ENCODE peak calls at places on chromosomes 1 and 21, in eight cellular contexts. One of them, this sample, is unnamed.

GRCh38 chr1:100657876-100658715 is 61.4 kb upstream of the VCAM1 start:
- DNase-seq in IMR-90: peak; percentile 49
- DNase-seq in RPMI8226: no peak
- DNase-seq in DMS 273 treated with DMSO at 0.1 percent for 48 hours: no peak
- DNase-seq in activated CD8-positive, alpha-beta memory T cell treated with anti-CD3 and anti-CD28 coated beads for 1 hour: no peak
- DNase-seq in M059J: no peak
- DNase-seq in stimulated activated CD8-positive, alpha-beta memory T cell treated with anti-CD3 and anti-CD28 coated beads, Interleukin-15, amount 100 ng/mL, for 24 hours: no peak
- DNase-seq in GM12865: no peak
- DNase-seq in this sample: no peak

GRCh38 chr1:30336550-30337426 is 386.6 kb downstream of the MATN1 start:
- DNase-seq in IMR-90: no peak
- DNase-seq in RPMI8226: no peak
- DNase-seq in DMS 273 treated with DMSO at 0.1 percent for 48 hours: no peak
- DNase-seq in activated CD8-positive, alpha-beta memory T cell treated with anti-CD3 and anti-CD28 coated beads for 1 hour: no peak
- DNase-seq in M059J: no peak
- DNase-seq in stimulated activated CD8-positive, alpha-beta memory T cell treated with anti-CD3 and anti-CD28 coated beads, Interleukin-15, amount 100 ng/mL, for 24 hours: no peak
- DNase-seq in GM12865: no peak
- DNase-seq in this sample: no peak

GRCh38 chr1:55353709-55354620 is 138.8 kb upstream of the USP24 start:
- DNase-seq in IMR-90: peak; percentile 33
- DNase-seq in RPMI8226: no peak
- DNase-seq in DMS 273 treated with DMSO at 0.1 percent for 48 hours: no peak
- DNase-seq in activated CD8-positive, alpha-beta memory T cell treated with anti-CD3 and anti-CD28 coated beads for 1 hour: no peak
- DNase-seq in M059J: no peak
- DNase-seq in stimulated activated CD8-positive, alpha-beta memory T cell treated with anti-CD3 and anti-CD28 coated beads, Interleukin-15, amount 100 ng/mL, for 24 hours: no peak
- DNase-seq in GM12865: peak; percentile 70
- DNase-seq in this sample: no peak

GRCh38 chr1:204343247-204343646 is 16.5 kb downstream of the PLEKHA6 start:
- DNase-seq in IMR-90: no peak
- DNase-seq in RPMI8226: no peak
- DNase-seq in DMS 273 treated with DMSO at 0.1 percent for 48 hours: no peak
- DNase-seq in activated CD8-positive, alpha-beta memory T cell treated with anti-CD3 and anti-CD28 coated beads for 1 hour: no peak
- DNase-seq in M059J: no peak
- DNase-seq in stimulated activated CD8-positive, alpha-beta memory T cell treated with anti-CD3 and anti-CD28 coated beads, Interleukin-15, amount 100 ng/mL, for 24 hours: no peak
- DNase-seq in GM12865: no peak
- DNase-seq in this sample: no peak

GRCh38 chr1:218476385-218476784 is 131.2 kb downstream of the TGFB2 start:
- DNase-seq in IMR-90: peak; percentile 88
- DNase-seq in RPMI8226: no peak
- DNase-seq in DMS 273 treated with DMSO at 0.1 percent for 48 hours: no peak
- DNase-seq in activated CD8-positive, alpha-beta memory T cell treated with anti-CD3 and anti-CD28 coated beads for 1 hour: no peak
- DNase-seq in M059J: peak; percentile 91
- DNase-seq in stimulated activated CD8-positive, alpha-beta memory T cell treated with anti-CD3 and anti-CD28 coated beads, Interleukin-15, amount 100 ng/mL, for 24 hours: no peak
- DNase-seq in GM12865: no peak
- DNase-seq in this sample: no peak

GRCh38 chr1:57254006-57254405 is 169.9 kb downstream of the DAB1 start:
- DNase-seq in IMR-90: peak; percentile 32
- DNase-seq in RPMI8226: no peak
- DNase-seq in DMS 273 treated with DMSO at 0.1 percent for 48 hours: no peak
- DNase-seq in activated CD8-positive, alpha-beta memory T cell treated with anti-CD3 and anti-CD28 coated beads for 1 hour: no peak
- DNase-seq in M059J: peak; percentile 24
- DNase-seq in stimulated activated CD8-positive, alpha-beta memory T cell treated with anti-CD3 and anti-CD28 coated beads, Interleukin-15, amount 100 ng/mL, for 24 hours: no peak
- DNase-seq in GM12865: no peak
- DNase-seq in this sample: no peak

GRCh38 chr1:77889240-77889637 is 815 bp downstream of the NEXN start:
- DNase-seq in IMR-90: peak; percentile 81
- DNase-seq in RPMI8226: no peak
- DNase-seq in DMS 273 treated with DMSO at 0.1 percent for 48 hours: no peak
- DNase-seq in activated CD8-positive, alpha-beta memory T cell treated with anti-CD3 and anti-CD28 coated beads for 1 hour: no peak
- DNase-seq in M059J: peak; percentile 67
- DNase-seq in stimulated activated CD8-positive, alpha-beta memory T cell treated with anti-CD3 and anti-CD28 coated beads, Interleukin-15, amount 100 ng/mL, for 24 hours: no peak
- DNase-seq in GM12865: no peak
- DNase-seq in this sample: no peak

GRCh38 chr1:51644533-51645197 is 27.8 kb downstream of the OSBPL9 start:
- DNase-seq in IMR-90: peak; percentile 85
- DNase-seq in RPMI8226: no peak
- DNase-seq in DMS 273 treated with DMSO at 0.1 percent for 48 hours: no peak
- DNase-seq in activated CD8-positive, alpha-beta memory T cell treated with anti-CD3 and anti-CD28 coated beads for 1 hour: no peak
- DNase-seq in M059J: peak; percentile 92
- DNase-seq in stimulated activated CD8-positive, alpha-beta memory T cell treated with anti-CD3 and anti-CD28 coated beads, Interleukin-15, amount 100 ng/mL, for 24 hours: no peak
- DNase-seq in GM12865: no peak
- DNase-seq in this sample: no peak

GRCh38 chr1:110229348-110230001 is 19.4 kb downstream of the KCNC4 start:
- DNase-seq in IMR-90: no peak
- DNase-seq in RPMI8226: no peak
- DNase-seq in DMS 273 treated with DMSO at 0.1 percent for 48 hours: no peak
- DNase-seq in activated CD8-positive, alpha-beta memory T cell treated with anti-CD3 and anti-CD28 coated beads for 1 hour: no peak
- DNase-seq in M059J: peak; percentile 63
- DNase-seq in stimulated activated CD8-positive, alpha-beta memory T cell treated with anti-CD3 and anti-CD28 coated beads, Interleukin-15, amount 100 ng/mL, for 24 hours: no peak
- DNase-seq in GM12865: no peak
- DNase-seq in this sample: no peak

GRCh38 chr1:68586766-68587165 is 89.9 kb upstream of the DEPDC1 start:
- DNase-seq in IMR-90: no peak
- DNase-seq in RPMI8226: no peak
- DNase-seq in DMS 273 treated with DMSO at 0.1 percent for 48 hours: no peak
- DNase-seq in activated CD8-positive, alpha-beta memory T cell treated with anti-CD3 and anti-CD28 coated beads for 1 hour: no peak
- DNase-seq in M059J: no peak
- DNase-seq in stimulated activated CD8-positive, alpha-beta memory T cell treated with anti-CD3 and anti-CD28 coated beads, Interleukin-15, amount 100 ng/mL, for 24 hours: no peak
- DNase-seq in GM12865: no peak
- DNase-seq in this sample: no peak

GRCh38 chr1:26360807-26361604 is 7.1 kb upstream of the CRYBG2 start:
- DNase-seq in IMR-90: no peak
- DNase-seq in RPMI8226: no peak
- DNase-seq in DMS 273 treated with DMSO at 0.1 percent for 48 hours: no peak
- DNase-seq in activated CD8-positive, alpha-beta memory T cell treated with anti-CD3 and anti-CD28 coated beads for 1 hour: no peak
- DNase-seq in M059J: no peak
- DNase-seq in stimulated activated CD8-positive, alpha-beta memory T cell treated with anti-CD3 and anti-CD28 coated beads, Interleukin-15, amount 100 ng/mL, for 24 hours: no peak
- DNase-seq in GM12865: no peak
- DNase-seq in this sample: no peak

GRCh38 chr1:43008106-43008424 is 49.4 kb upstream of the SLC2A1 start:
- DNase-seq in IMR-90: no peak
- DNase-seq in RPMI8226: no peak
- DNase-seq in DMS 273 treated with DMSO at 0.1 percent for 48 hours: no peak
- DNase-seq in activated CD8-positive, alpha-beta memory T cell treated with anti-CD3 and anti-CD28 coated beads for 1 hour: no peak
- DNase-seq in M059J: no peak
- DNase-seq in stimulated activated CD8-positive, alpha-beta memory T cell treated with anti-CD3 and anti-CD28 coated beads, Interleukin-15, amount 100 ng/mL, for 24 hours: no peak
- DNase-seq in GM12865: no peak
- DNase-seq in this sample: no peak

GRCh38 chr1:37439672-37439995 is 34.7 kb upstream of the ZC3H12A start:
- DNase-seq in IMR-90: no peak
- DNase-seq in RPMI8226: no peak
- DNase-seq in DMS 273 treated with DMSO at 0.1 percent for 48 hours: no peak
- DNase-seq in activated CD8-positive, alpha-beta memory T cell treated with anti-CD3 and anti-CD28 coated beads for 1 hour: no peak
- DNase-seq in M059J: no peak
- DNase-seq in stimulated activated CD8-positive, alpha-beta memory T cell treated with anti-CD3 and anti-CD28 coated beads, Interleukin-15, amount 100 ng/mL, for 24 hours: no peak
- DNase-seq in GM12865: no peak
- DNase-seq in this sample: no peak

GRCh38 chr1:175287377-175287776 is 94.8 kb upstream of the KIAA0040 start:
- DNase-seq in IMR-90: no peak
- DNase-seq in RPMI8226: peak; percentile 43
- DNase-seq in DMS 273 treated with DMSO at 0.1 percent for 48 hours: no peak
- DNase-seq in activated CD8-positive, alpha-beta memory T cell treated with anti-CD3 and anti-CD28 coated beads for 1 hour: no peak
- DNase-seq in M059J: no peak
- DNase-seq in stimulated activated CD8-positive, alpha-beta memory T cell treated with anti-CD3 and anti-CD28 coated beads, Interleukin-15, amount 100 ng/mL, for 24 hours: no peak
- DNase-seq in GM12865: peak; percentile 89
- DNase-seq in this sample: no peak

GRCh38 chr1:176843352-176844297 is 320.9 kb downstream of the ASTN1 start:
- DNase-seq in IMR-90: peak; percentile 41
- DNase-seq in RPMI8226: peak; percentile 26
- DNase-seq in DMS 273 treated with DMSO at 0.1 percent for 48 hours: peak; percentile 42
- DNase-seq in activated CD8-positive, alpha-beta memory T cell treated with anti-CD3 and anti-CD28 coated beads for 1 hour: no peak
- DNase-seq in M059J: peak; percentile 5
- DNase-seq in stimulated activated CD8-positive, alpha-beta memory T cell treated with anti-CD3 and anti-CD28 coated beads, Interleukin-15, amount 100 ng/mL, for 24 hours: no peak
- DNase-seq in GM12865: peak; percentile 36
- DNase-seq in this sample: no peak

GRCh38 chr1:4616831-4617465 is 37.5 kb upstream of the AJAP1 start:
- DNase-seq in IMR-90: no peak
- DNase-seq in RPMI8226: no peak
- DNase-seq in DMS 273 treated with DMSO at 0.1 percent for 48 hours: no peak
- DNase-seq in activated CD8-positive, alpha-beta memory T cell treated with anti-CD3 and anti-CD28 coated beads for 1 hour: no peak
- DNase-seq in M059J: no peak
- DNase-seq in stimulated activated CD8-positive, alpha-beta memory T cell treated with anti-CD3 and anti-CD28 coated beads, Interleukin-15, amount 100 ng/mL, for 24 hours: no peak
- DNase-seq in GM12865: no peak
- DNase-seq in this sample: no peak

GRCh38 chr1:116506132-116507004 is 64.5 kb downstream of the CD58 start:
- DNase-seq in IMR-90: no peak
- DNase-seq in RPMI8226: no peak
- DNase-seq in DMS 273 treated with DMSO at 0.1 percent for 48 hours: no peak
- DNase-seq in activated CD8-positive, alpha-beta memory T cell treated with anti-CD3 and anti-CD28 coated beads for 1 hour: no peak
- DNase-seq in M059J: peak; percentile 71
- DNase-seq in stimulated activated CD8-positive, alpha-beta memory T cell treated with anti-CD3 and anti-CD28 coated beads, Interleukin-15, amount 100 ng/mL, for 24 hours: no peak
- DNase-seq in GM12865: peak; percentile 30
- DNase-seq in this sample: no peak

GRCh38 chr1:42743302-42744029 is 3.4 kb upstream of the CLDN19 start:
- DNase-seq in IMR-90: no peak
- DNase-seq in RPMI8226: no peak
- DNase-seq in DMS 273 treated with DMSO at 0.1 percent for 48 hours: no peak
- DNase-seq in activated CD8-positive, alpha-beta memory T cell treated with anti-CD3 and anti-CD28 coated beads for 1 hour: no peak
- DNase-seq in M059J: peak; percentile 33
- DNase-seq in stimulated activated CD8-positive, alpha-beta memory T cell treated with anti-CD3 and anti-CD28 coated beads, Interleukin-15, amount 100 ng/mL, for 24 hours: no peak
- DNase-seq in GM12865: no peak
- DNase-seq in this sample: no peak

GRCh38 chr21:35360870-35361570 is 311.9 kb upstream of the RUNX1 start:
- DNase-seq in IMR-90: no peak
- DNase-seq in RPMI8226: no peak
- DNase-seq in DMS 273 treated with DMSO at 0.1 percent for 48 hours: no peak
- DNase-seq in activated CD8-positive, alpha-beta memory T cell treated with anti-CD3 and anti-CD28 coated beads for 1 hour: no peak
- DNase-seq in M059J: no peak
- DNase-seq in stimulated activated CD8-positive, alpha-beta memory T cell treated with anti-CD3 and anti-CD28 coated beads, Interleukin-15, amount 100 ng/mL, for 24 hours: no peak
- DNase-seq in GM12865: no peak
- DNase-seq in this sample: no peak

GRCh38 chr1:241212624-241213023 is 144.4 kb downstream of the RGS7 start:
- DNase-seq in IMR-90: no peak
- DNase-seq in RPMI8226: no peak
- DNase-seq in DMS 273 treated with DMSO at 0.1 percent for 48 hours: no peak
- DNase-seq in activated CD8-positive, alpha-beta memory T cell treated with anti-CD3 and anti-CD28 coated beads for 1 hour: no peak
- DNase-seq in M059J: no peak
- DNase-seq in stimulated activated CD8-positive, alpha-beta memory T cell treated with anti-CD3 and anti-CD28 coated beads, Interleukin-15, amount 100 ng/mL, for 24 hours: no peak
- DNase-seq in GM12865: no peak
- DNase-seq in this sample: no peak

GRCh38 chr1:231252336-231252735 is 11.3 kb downstream of the GNPAT start:
- DNase-seq in IMR-90: no peak
- DNase-seq in RPMI8226: no peak
- DNase-seq in DMS 273 treated with DMSO at 0.1 percent for 48 hours: no peak
- DNase-seq in activated CD8-positive, alpha-beta memory T cell treated with anti-CD3 and anti-CD28 coated beads for 1 hour: no peak
- DNase-seq in M059J: no peak
- DNase-seq in stimulated activated CD8-positive, alpha-beta memory T cell treated with anti-CD3 and anti-CD28 coated beads, Interleukin-15, amount 100 ng/mL, for 24 hours: no peak
- DNase-seq in GM12865: no peak
- DNase-seq in this sample: no peak

GRCh38 chr1:6275826-6276764 is 15.2 kb upstream of the GPR153 start:
- DNase-seq in IMR-90: peak; percentile 90
- DNase-seq in RPMI8226: no peak
- DNase-seq in DMS 273 treated with DMSO at 0.1 percent for 48 hours: peak; percentile 86
- DNase-seq in activated CD8-positive, alpha-beta memory T cell treated with anti-CD3 and anti-CD28 coated beads for 1 hour: no peak
- DNase-seq in M059J: no peak
- DNase-seq in stimulated activated CD8-positive, alpha-beta memory T cell treated with anti-CD3 and anti-CD28 coated beads, Interleukin-15, amount 100 ng/mL, for 24 hours: no peak
- DNase-seq in GM12865: no peak
- DNase-seq in this sample: no peak

GRCh38 chr1:227725036-227725435 is 10.1 kb downstream of the JMJD4 start:
- DNase-seq in IMR-90: no peak
- DNase-seq in RPMI8226: no peak
- DNase-seq in DMS 273 treated with DMSO at 0.1 percent for 48 hours: peak; percentile 41
- DNase-seq in activated CD8-positive, alpha-beta memory T cell treated with anti-CD3 and anti-CD28 coated beads for 1 hour: no peak
- DNase-seq in M059J: no peak
- DNase-seq in stimulated activated CD8-positive, alpha-beta memory T cell treated with anti-CD3 and anti-CD28 coated beads, Interleukin-15, amount 100 ng/mL, for 24 hours: no peak
- DNase-seq in GM12865: no peak
- DNase-seq in this sample: no peak

GRCh38 chr1:175072131-175072941 is 4.7 kb downstream of the TNN start:
- DNase-seq in IMR-90: peak; percentile 74
- DNase-seq in RPMI8226: peak; percentile 77
- DNase-seq in DMS 273 treated with DMSO at 0.1 percent for 48 hours: peak; percentile 41
- DNase-seq in activated CD8-positive, alpha-beta memory T cell treated with anti-CD3 and anti-CD28 coated beads for 1 hour: no peak
- DNase-seq in M059J: peak; percentile 67
- DNase-seq in stimulated activated CD8-positive, alpha-beta memory T cell treated with anti-CD3 and anti-CD28 coated beads, Interleukin-15, amount 100 ng/mL, for 24 hours: no peak
- DNase-seq in GM12865: peak; percentile 60
- DNase-seq in this sample: no peak

GRCh38 chr1:66732407-66733166 is 19.7 kb upstream of the DYNLT5 start:
- DNase-seq in IMR-90: peak; percentile 26
- DNase-seq in RPMI8226: peak; percentile 73
- DNase-seq in DMS 273 treated with DMSO at 0.1 percent for 48 hours: no peak
- DNase-seq in activated CD8-positive, alpha-beta memory T cell treated with anti-CD3 and anti-CD28 coated beads for 1 hour: no peak
- DNase-seq in M059J: peak; percentile 60
- DNase-seq in stimulated activated CD8-positive, alpha-beta memory T cell treated with anti-CD3 and anti-CD28 coated beads, Interleukin-15, amount 100 ng/mL, for 24 hours: no peak
- DNase-seq in GM12865: peak; percentile 20
- DNase-seq in this sample: no peak

GRCh38 chr1:156226116-156226538 is 13.3 kb downstream of the PMF1 start:
- DNase-seq in IMR-90: no peak
- DNase-seq in RPMI8226: peak; percentile 87
- DNase-seq in DMS 273 treated with DMSO at 0.1 percent for 48 hours: no peak
- DNase-seq in activated CD8-positive, alpha-beta memory T cell treated with anti-CD3 and anti-CD28 coated beads for 1 hour: no peak
- DNase-seq in M059J: no peak
- DNase-seq in stimulated activated CD8-positive, alpha-beta memory T cell treated with anti-CD3 and anti-CD28 coated beads, Interleukin-15, amount 100 ng/mL, for 24 hours: no peak
- DNase-seq in GM12865: peak; percentile 94
- DNase-seq in this sample: no peak

GRCh38 chr1:145874646-145875045 is 11.0 kb downstream of the ANKRD35 start:
- DNase-seq in IMR-90: no peak
- DNase-seq in RPMI8226: no peak
- DNase-seq in DMS 273 treated with DMSO at 0.1 percent for 48 hours: no peak
- DNase-seq in activated CD8-positive, alpha-beta memory T cell treated with anti-CD3 and anti-CD28 coated beads for 1 hour: no peak
- DNase-seq in M059J: no peak
- DNase-seq in stimulated activated CD8-positive, alpha-beta memory T cell treated with anti-CD3 and anti-CD28 coated beads, Interleukin-15, amount 100 ng/mL, for 24 hours: no peak
- DNase-seq in GM12865: no peak
- DNase-seq in this sample: no peak

GRCh38 chr1:165900576-165901380 is 73.4 kb downstream of the UCK2 start:
- DNase-seq in IMR-90: no peak
- DNase-seq in RPMI8226: no peak
- DNase-seq in DMS 273 treated with DMSO at 0.1 percent for 48 hours: peak; percentile 78
- DNase-seq in activated CD8-positive, alpha-beta memory T cell treated with anti-CD3 and anti-CD28 coated beads for 1 hour: no peak
- DNase-seq in M059J: no peak
- DNase-seq in stimulated activated CD8-positive, alpha-beta memory T cell treated with anti-CD3 and anti-CD28 coated beads, Interleukin-15, amount 100 ng/mL, for 24 hours: no peak
- DNase-seq in GM12865: no peak
- DNase-seq in this sample: no peak

GRCh38 chr1:224640018-224640417 is 23.9 kb downstream of the CNIH3 start:
- DNase-seq in IMR-90: no peak
- DNase-seq in RPMI8226: no peak
- DNase-seq in DMS 273 treated with DMSO at 0.1 percent for 48 hours: no peak
- DNase-seq in activated CD8-positive, alpha-beta memory T cell treated with anti-CD3 and anti-CD28 coated beads for 1 hour: no peak
- DNase-seq in M059J: no peak
- DNase-seq in stimulated activated CD8-positive, alpha-beta memory T cell treated with anti-CD3 and anti-CD28 coated beads, Interleukin-15, amount 100 ng/mL, for 24 hours: no peak
- DNase-seq in GM12865: no peak
- DNase-seq in this sample: no peak

GRCh38 chr1:211714154-211714553 is 38.7 kb upstream of the NEK2 start:
- DNase-seq in IMR-90: no peak
- DNase-seq in RPMI8226: no peak
- DNase-seq in DMS 273 treated with DMSO at 0.1 percent for 48 hours: no peak
- DNase-seq in activated CD8-positive, alpha-beta memory T cell treated with anti-CD3 and anti-CD28 coated beads for 1 hour: no peak
- DNase-seq in M059J: no peak
- DNase-seq in stimulated activated CD8-positive, alpha-beta memory T cell treated with anti-CD3 and anti-CD28 coated beads, Interleukin-15, amount 100 ng/mL, for 24 hours: no peak
- DNase-seq in GM12865: no peak
- DNase-seq in this sample: no peak

GRCh38 chr1:56577859-56578663 is 1.3 kb downstream of the PLPP3 start:
- DNase-seq in IMR-90: peak; percentile 61
- DNase-seq in RPMI8226: peak; percentile 47
- DNase-seq in DMS 273 treated with DMSO at 0.1 percent for 48 hours: no peak
- DNase-seq in activated CD8-positive, alpha-beta memory T cell treated with anti-CD3 and anti-CD28 coated beads for 1 hour: no peak
- DNase-seq in M059J: peak; percentile 67
- DNase-seq in stimulated activated CD8-positive, alpha-beta memory T cell treated with anti-CD3 and anti-CD28 coated beads, Interleukin-15, amount 100 ng/mL, for 24 hours: no peak
- DNase-seq in GM12865: peak; percentile 23
- DNase-seq in this sample: peak; percentile 12

GRCh38 chr1:111190931-111191451 is 9.5 kb downstream of the DENND2D start:
- DNase-seq in IMR-90: peak; percentile 61
- DNase-seq in RPMI8226: no peak
- DNase-seq in DMS 273 treated with DMSO at 0.1 percent for 48 hours: no peak
- DNase-seq in activated CD8-positive, alpha-beta memory T cell treated with anti-CD3 and anti-CD28 coated beads for 1 hour: no peak
- DNase-seq in M059J: peak; percentile 12
- DNase-seq in stimulated activated CD8-positive, alpha-beta memory T cell treated with anti-CD3 and anti-CD28 coated beads, Interleukin-15, amount 100 ng/mL, for 24 hours: no peak
- DNase-seq in GM12865: peak; percentile 2
- DNase-seq in this sample: no peak

GRCh38 chr1:54439550-54440223 is 33.5 kb upstream of the SSBP3 start:
- DNase-seq in IMR-90: no peak
- DNase-seq in RPMI8226: no peak
- DNase-seq in DMS 273 treated with DMSO at 0.1 percent for 48 hours: no peak
- DNase-seq in activated CD8-positive, alpha-beta memory T cell treated with anti-CD3 and anti-CD28 coated beads for 1 hour: no peak
- DNase-seq in M059J: peak; percentile 31
- DNase-seq in stimulated activated CD8-positive, alpha-beta memory T cell treated with anti-CD3 and anti-CD28 coated beads, Interleukin-15, amount 100 ng/mL, for 24 hours: no peak
- DNase-seq in GM12865: no peak
- DNase-seq in this sample: no peak

GRCh38 chr1:234960722-234961467 is 167.7 kb downstream of the TOMM20 start:
- DNase-seq in IMR-90: peak; percentile 67
- DNase-seq in RPMI8226: peak; percentile 9
- DNase-seq in DMS 273 treated with DMSO at 0.1 percent for 48 hours: no peak
- DNase-seq in activated CD8-positive, alpha-beta memory T cell treated with anti-CD3 and anti-CD28 coated beads for 1 hour: no peak
- DNase-seq in M059J: peak; percentile 51
- DNase-seq in stimulated activated CD8-positive, alpha-beta memory T cell treated with anti-CD3 and anti-CD28 coated beads, Interleukin-15, amount 100 ng/mL, for 24 hours: no peak
- DNase-seq in GM12865: peak; percentile 30
- DNase-seq in this sample: no peak

This sample was measured in esophagus squamous epithelium.